ENCODE peak calls at places on chromosome 16, in ten cellular contexts. R is fibroblast of lung, P is Karpas-422, L is neuronal stem cell, C is GM23248, X is GM23338, S is mesendoderm, W is OCI-LY7, G is neural progenitor cell, E is PC-9. Y is an unnamed sample.

GRCh38 chr16:75727221-75727620 is 931 bp upstream of the CPHXL start:
- DNase-seq in W (no peak), R (no peak), P (peak; percentile 36), L (no peak), S (no peak), G (no peak), C (no peak), X (no peak), E (no peak), Y (no peak)

GRCh38 chr16:50448522-50448921 is 79.7 kb upstream of the BRD7 start:
- DNase-seq in C (no peak), L (no peak), W (no peak), E (no peak), P (no peak), R (no peak), S (peak; percentile 69), G (peak; percentile 81), X (peak; percentile 80), Y (no peak)

GRCh38 chr16:27258241-27258734 is 10.3 kb downstream of the NSMCE1 start:
- DNase-seq in E (no peak), W (no peak), G (no peak), C (peak; percentile 37), P (no peak), X (no peak), L (no peak), S (peak; percentile 77), R (peak; percentile 68), Y (peak; percentile 52)

GRCh38 chr16:28554634-28555423 is 1.1 kb downstream of the SGF29 start:
- DNase-seq in C (peak; percentile 31), S (no peak), R (no peak), P (peak; percentile 64), E (no peak), L (no peak), G (no peak), X (no peak), W (no peak), Y (no peak)

GRCh38 chr16:8889893-8890548 is 7.9 kb downstream of the LITAFD start:
- DNase-seq in R (no peak), W (no peak), E (no peak), C (no peak), L (no peak), X (no peak), G (no peak), S (no peak), P (no peak), Y (no peak)

GRCh38 chr16:29316673-29317237 is 89.8 kb downstream of the NPIPB11 start:
- DNase-seq in R (peak; percentile 47), X (no peak), L (no peak), S (no peak), W (no peak), G (no peak), P (no peak), E (no peak), C (no peak), Y (no peak)

GRCh38 chr16:1068451-1068850 is 4.1 kb upstream of the SSTR5 start:
- DNase-seq in G (no peak), C (no peak), R (no peak), X (no peak), P (no peak), E (no peak), W (no peak), L (no peak), S (no peak), Y (no peak)

GRCh38 chr16:72517154-72517553 is 345.2 kb upstream of the PMFBP1 start:
- DNase-seq in W (no peak), P (no peak), R (no peak), G (no peak), S (no peak), X (no peak), C (no peak), L (no peak), E (no peak), Y (no peak)

GRCh38 chr16:25198021-25198420 is 18.7 kb upstream of the AQP8 start:
- DNase-seq in W (no peak), E (no peak), S (no peak), G (no peak), L (no peak), R (no peak), P (no peak), X (no peak), C (peak; percentile 61), Y (peak; percentile 13)

GRCh38 chr16:25189305-25189704 is 27.4 kb upstream of the AQP8 start:
- DNase-seq in E (no peak), S (no peak), W (no peak), C (no peak), G (no peak), L (no peak), R (no peak), P (no peak), X (no peak), Y (no peak)

GRCh38 chr16:25187491-25187795 is 29.3 kb upstream of the AQP8 start:
- DNase-seq in P (no peak), R (no peak), X (no peak), S (no peak), G (no peak), E (no peak), W (no peak), L (no peak), C (no peak), Y (no peak)

GRCh38 chr16:25194285-25194878 is 22.4 kb upstream of the AQP8 start:
- DNase-seq in W (no peak), R (no peak), G (no peak), L (no peak), E (no peak), S (no peak), X (no peak), C (no peak), P (no peak), Y (no peak)

GRCh38 chr16:25192096-25192495 is 24.7 kb upstream of the AQP8 start:
- DNase-seq in L (no peak), G (no peak), X (no peak), P (no peak), W (no peak), C (peak; percentile 59), R (peak; percentile 49), S (peak; percentile 15), E (no peak), Y (no peak)
- H3K4me2 ChIP-seq in L (no peak overlapping the region), G (no peak overlapping the region), X (no peak overlapping the region), P (no peak overlapping the region), W (no peak overlapping the region), C (no peak overlapping the region), R (no peak overlapping the region), S (no peak overlapping the region), E (no peak overlapping the region), Y (no peak overlapping the region)

GRCh38 chr16:57299009-57299718 is 14.7 kb upstream of the PLLP start:
- DNase-seq in W (no peak), G (no peak), C (peak; percentile 91), X (peak; percentile 79), L (no peak), E (no peak), S (no peak), P (no peak), R (no peak), Y (peak; percentile 52)
- H3K4me2 ChIP-seq in W (peak overlapping the region; percentile 82), G (peak overlapping the region; percentile 71), C (peak overlapping the region; percentile 77), X (peak overlapping the region; percentile 82), L (peak overlapping the region; percentile 35), E (peak overlapping the region; percentile 73), S (peak overlapping the region; percentile 56), P (peak overlapping the region; percentile 72), R (peak overlapping the region; percentile 30), Y (peak overlapping the region; percentile 78)

DNA sequence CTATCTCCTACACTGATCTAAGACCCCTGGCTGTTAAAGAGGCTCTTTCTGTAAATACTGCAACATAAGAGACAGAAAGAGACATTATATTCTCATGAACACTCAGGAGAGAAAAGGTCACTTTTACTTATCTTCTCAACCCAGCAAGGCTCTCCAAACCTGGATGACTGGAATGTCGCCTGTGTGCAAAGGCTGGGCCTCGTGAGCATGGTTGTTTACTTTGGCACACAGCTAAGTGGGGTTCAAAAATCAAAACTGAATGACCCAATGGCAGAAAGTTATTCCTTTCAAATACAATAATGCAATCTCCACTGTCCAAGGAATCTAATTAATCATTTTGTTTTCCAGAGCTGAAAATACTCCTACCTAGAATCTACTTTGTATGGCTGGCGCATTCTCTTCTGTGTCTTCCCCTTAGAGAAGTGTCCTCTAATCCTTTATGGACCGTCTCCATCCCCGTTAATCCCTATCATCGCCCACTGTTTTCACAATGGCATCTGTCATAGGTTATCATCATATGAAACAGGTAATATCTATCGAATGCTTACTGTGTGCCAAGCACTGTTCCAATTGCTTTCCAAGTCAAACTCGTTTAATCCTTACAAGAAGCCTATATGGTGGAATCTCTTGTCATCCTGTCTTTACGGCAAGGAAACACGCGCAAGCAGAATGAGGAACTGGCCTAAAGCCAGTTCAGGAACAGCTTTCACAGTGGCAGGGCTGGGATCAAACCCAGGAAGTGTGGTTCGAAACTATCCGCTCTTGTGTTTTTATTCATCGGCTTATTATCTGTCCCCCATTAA is 1.3 kb downstream of the SLX4 start:
- DNase-seq in S (no peak), E (no peak), C (peak; percentile 15), R (no peak), P (peak; percentile 66), X (no peak), L (no peak), W (peak; percentile 50), G (no peak), Y (no peak)
- H3K4me2 ChIP-seq in S (no peak overlapping the region), E (peak overlapping the region; percentile 87), C (peak overlapping the region; percentile 88), R (peak overlapping the region; percentile 83), P (peak overlapping the region; percentile 79), X (peak overlapping the region; percentile 96), L (peak overlapping the region; percentile 70), W (peak overlapping the region; percentile 79), G (peak overlapping the region; percentile 82), Y (peak overlapping the region; percentile 98)

GRCh38 chr16:68445458-68445857 is 2.9 kb downstream of the SMPD3 start:
- DNase-seq in S (peak; percentile 87), P (peak; percentile 95), C (peak; percentile 63), X (peak; percentile 94), L (peak; percentile 73), R (no peak), W (peak; percentile 79), G (peak; percentile 90), E (peak; percentile 39), Y (peak; percentile 44)

GRCh38 chr16:68446941-68447675 is 1.2 kb downstream of the SMPD3 start:
- DNase-seq in G (peak; percentile 35), C (no peak), E (no peak), R (no peak), P (no peak), W (no peak), L (no peak), X (peak; percentile 50), S (no peak), Y (no peak)

GRCh38 chr16:68448360-68448970 is at the start of gene SMPD3:
- DNase-seq in W (peak; percentile 100), X (peak; percentile 100), S (peak; percentile 100), P (peak; percentile 99), C (peak; percentile 99), L (peak; percentile 100), R (peak; percentile 99), G (peak; percentile 100), E (peak; percentile 93), Y (peak; percentile 54)

GRCh38 chr16:68450741-68451140 is 2.4 kb upstream of the SMPD3 start:
- DNase-seq in S (no peak), P (no peak), R (no peak), C (peak; percentile 59), W (no peak), X (no peak), E (no peak), L (no peak), G (no peak), Y (no peak)

DNA sequence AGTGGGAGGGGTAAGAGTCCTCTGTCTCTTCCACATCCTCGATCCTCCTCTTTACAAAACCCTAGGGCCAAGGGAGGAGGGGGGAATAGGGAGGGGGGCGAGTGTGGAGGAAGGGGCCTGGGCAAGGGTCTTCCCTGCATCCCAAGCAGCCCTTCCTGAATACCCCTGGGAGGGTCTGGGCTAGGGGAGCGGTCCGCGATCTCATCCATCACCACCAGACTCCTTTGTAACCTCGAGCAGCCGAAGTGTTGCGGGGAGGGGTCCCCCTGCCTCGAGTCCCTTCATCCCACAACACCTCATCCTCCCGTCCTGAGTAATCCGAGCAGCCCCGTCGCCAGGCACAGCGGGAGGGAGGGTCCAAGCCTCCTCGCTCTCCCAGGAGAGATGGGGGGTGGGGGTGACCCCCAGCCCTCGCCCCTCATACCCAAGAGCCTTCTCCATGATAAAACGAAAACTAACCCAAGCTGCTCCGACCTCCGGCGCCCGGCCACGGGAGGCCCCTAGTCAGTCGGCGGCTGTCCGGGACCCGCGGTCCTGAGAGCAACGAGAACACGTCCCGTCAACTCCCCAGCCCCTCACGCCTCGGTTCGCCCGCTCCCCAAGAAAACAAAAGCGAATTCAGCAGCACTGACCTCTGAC is 468 bp downstream of the SMPD3 start:
- DNase-seq in G (peak; percentile 16), R (no peak), E (no peak), S (no peak), X (no peak), L (peak; percentile 15), P (no peak), C (no peak), W (no peak), Y (no peak)
- H3K4me2 ChIP-seq in G (peak overlapping the region; percentile 82), R (peak overlapping the region; percentile 76), E (peak overlapping the region; percentile 32), S (peak overlapping the region; percentile 36), X (peak overlapping the region; percentile 93), L (peak overlapping the region; percentile 70), P (peak overlapping the region; percentile 61), C (peak overlapping the region; percentile 48), W (peak overlapping the region; percentile 79), Y (peak overlapping the region; percentile 68)